ENCODE peak calls at places on chromosomes 3 and 15, in nine cellular contexts. Q, W, C, Z, O, E, S, T and I are unnamed samples.

GRCh38 chr3:65401359-65401810 is 637.3 kb downstream of the MAGI1 start:
- DNase-seq in S (no peak), W (no peak), T (no peak), Q (no peak), E (no peak), C (no peak), Z (no peak), O (no peak), I (peak; percentile 4)

GRCh38 chr15:39919740-39920509 is at the start of gene GPR176:
- DNase-seq in Q (peak; percentile 82), T (peak; percentile 58), S (peak; percentile 94), E (peak; percentile 47), O (peak; percentile 54), C (peak; percentile 70), W (no peak), Z (peak; percentile 32), I (peak; percentile 86)

GRCh38 chr3:155404486-155404885 is 111.0 kb upstream of the STRIT1 start:
- DNase-seq in Z (no peak), S (no peak), Q (no peak), C (no peak), T (no peak), O (no peak), W (no peak), E (no peak), I (no peak)

GRCh38 chr15:85016275-85016674 is 34.6 kb downstream of the PDE8A start:
- DNase-seq in C (no peak), E (no peak), Z (no peak), W (no peak), T (no peak), O (no peak), S (no peak), Q (no peak), I (no peak)

GRCh38 chr15:52100807-52101206 is 11.8 kb downstream of the BCL2L10 start:
- DNase-seq in Q (peak; percentile 98), W (peak; percentile 76), C (peak; percentile 86), E (peak; percentile 81), O (peak; percentile 79), T (peak; percentile 87), S (peak; percentile 93), Z (peak; percentile 68), I (peak; percentile 97)

GRCh38 chr15:100696452-100696851 is 94.1 kb downstream of the ASB7 start:
- DNase-seq in S (no peak), Q (peak; percentile 45), W (no peak), O (no peak), T (no peak), C (no peak), Z (no peak), E (no peak), I (peak; percentile 83)

GRCh38 chr3:72011495-72011894 is 226.5 kb upstream of the PROK2 start:
- DNase-seq in E (no peak), W (no peak), C (no peak), O (peak; percentile 46), Q (peak; percentile 94), T (peak; percentile 27), Z (no peak), S (peak; percentile 68), I (no peak)

GRCh38 chr15:88509321-88509720 is 37.2 kb downstream of the DET1 start:
- DNase-seq in Z (no peak), O (no peak), W (no peak), C (no peak), E (no peak), Q (no peak), T (no peak), S (no peak), I (no peak)

GRCh38 chr3:18366258-18366657 is 58.9 kb downstream of the SATB1 start:
- DNase-seq in Z (no peak), W (no peak), C (no peak), S (no peak), O (no peak), T (no peak), E (no peak), Q (no peak), I (no peak)

GRCh38 chr3:18369561-18370185 is 55.5 kb downstream of the SATB1 start:
- DNase-seq in O (no peak), Z (no peak), Q (no peak), S (no peak), C (peak; percentile 1), W (no peak), T (no peak), E (no peak), I (no peak)

GRCh38 chr3:18372786-18373405 is 52.2 kb downstream of the SATB1 start:
- DNase-seq in E (no peak), Z (no peak), C (no peak), O (no peak), S (no peak), T (no peak), Q (no peak), W (no peak), I (no peak)

GRCh38 chr3:18370672-18371071 is 54.5 kb downstream of the SATB1 start:
- DNase-seq in E (no peak), Q (no peak), O (no peak), S (no peak), C (no peak), W (no peak), T (no peak), Z (no peak), I (no peak)
- H3K4me3 ChIP-seq in E (no peak overlapping the region), Q (no peak overlapping the region), O (no peak overlapping the region), S (no peak overlapping the region), C (no peak overlapping the region), W (no peak overlapping the region), T (no peak overlapping the region), Z (no peak overlapping the region), I (no peak overlapping the region)

DNA sequence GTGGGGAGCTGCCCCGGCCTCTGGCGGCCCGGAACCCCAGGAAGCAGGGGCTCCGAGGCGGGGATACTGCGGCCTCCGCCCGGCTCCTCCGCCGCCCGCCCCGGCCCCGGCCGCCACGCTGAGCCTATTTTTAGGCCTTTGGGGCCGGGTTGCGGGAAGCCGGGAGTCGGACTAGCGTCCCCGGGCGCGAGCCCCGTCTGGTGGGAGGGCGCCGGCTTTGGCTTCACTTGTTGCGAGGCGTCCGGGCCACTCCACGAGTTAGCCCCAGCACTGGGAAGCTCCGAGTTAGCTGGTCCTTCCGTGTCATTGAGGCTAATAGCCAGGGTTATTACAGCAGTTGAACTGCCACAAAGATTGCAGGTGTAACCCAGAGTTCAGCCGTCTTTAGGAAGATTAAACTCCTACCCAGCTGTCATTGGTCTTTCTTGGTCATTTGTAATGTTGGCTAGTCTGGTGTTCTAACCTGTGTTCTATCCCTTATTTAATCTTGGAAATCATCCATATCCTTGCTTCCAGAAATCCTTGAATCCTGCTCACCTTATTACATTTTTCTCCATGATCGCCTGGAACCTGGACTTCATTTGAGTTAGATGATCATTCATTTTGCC is 791 bp downstream of the GYG1 start:
- DNase-seq in Q (peak; percentile 32), E (peak; percentile 70), W (no peak), T (peak; percentile 20), O (no peak), Z (peak; percentile 53), C (peak; percentile 13), S (no peak), I (peak; percentile 50)
- TF ChIP-seq CTCF in Q (no peak), E (no peak), W (no peak), T (no peak), O (no peak), Z (no peak), C (no peak), S (no peak), I (no peak)

DNA sequence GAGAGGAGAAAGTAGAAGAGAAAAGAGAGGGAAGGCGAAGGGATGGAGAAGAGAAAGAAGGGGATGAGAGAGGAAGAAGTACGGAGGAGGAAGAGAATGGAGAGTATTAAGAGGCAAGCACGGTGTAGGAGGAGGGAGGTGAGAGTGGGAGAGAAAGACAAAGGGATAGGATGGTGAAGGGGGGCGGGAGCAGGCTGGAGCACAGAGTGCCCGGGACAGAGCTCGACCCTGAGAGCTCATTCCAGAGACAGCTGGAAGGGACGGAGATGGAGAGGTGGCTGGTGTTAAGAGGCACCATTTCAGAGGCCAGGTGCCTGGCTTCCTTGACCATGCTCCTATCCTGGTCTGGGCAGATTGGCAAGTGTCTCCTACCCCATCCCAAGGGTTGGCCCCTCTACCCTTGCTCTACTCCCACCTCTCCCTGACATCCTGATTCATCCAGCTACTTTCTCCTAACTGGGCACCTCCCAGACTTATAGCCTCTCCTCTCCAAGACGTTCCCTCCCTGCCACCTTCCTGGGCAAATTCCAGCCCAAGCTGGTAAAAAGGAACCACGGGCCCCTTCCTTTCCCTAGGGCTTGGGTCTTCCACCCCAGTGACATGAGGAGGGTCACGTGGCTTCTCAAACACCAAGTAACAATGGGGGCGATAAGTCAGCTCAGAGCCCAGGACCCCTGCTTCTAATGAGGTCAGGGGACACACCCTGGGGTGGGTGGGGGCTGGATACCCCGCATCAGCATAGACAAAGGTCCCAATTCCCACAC is 1.2 kb downstream of the CLCN2 start:
- DNase-seq in E (no peak), W (no peak), C (no peak), S (no peak), T (no peak), O (no peak), Q (no peak), Z (no peak), I (no peak)
- H3K4me3 ChIP-seq in E (peak overlapping the region; percentile 97), W (no peak overlapping the region), C (peak overlapping the region; percentile 81), S (peak overlapping the region; percentile 62), T (peak overlapping the region; percentile 85), O (peak overlapping the region; percentile 77), Q (peak overlapping the region; percentile 66), Z (no peak overlapping the region), I (peak overlapping the region; percentile 84)

GRCh38 chr3:28345690-28346089 is 2.8 kb upstream of the ZCWPW2 start:
- DNase-seq in S (no peak), Z (no peak), E (no peak), C (no peak), T (no peak), W (no peak), Q (no peak), O (no peak), I (no peak)

GRCh38 chr3:28347374-28348285 is 891 bp upstream of the ZCWPW2 start:
- DNase-seq in O (peak; percentile 28), Z (no peak), E (no peak), Q (peak; percentile 90), W (peak; percentile 67), S (peak; percentile 68), T (peak; percentile 60), C (peak; percentile 25), I (peak; percentile 91)

GRCh38 chr3:28348286-28348636 is 260 bp upstream of the ZCWPW2 start:
- DNase-seq in S (peak; percentile 92), E (no peak), Q (peak; percentile 95), T (no peak), C (no peak), W (peak; percentile 78), O (peak; percentile 50), Z (no peak), I (no peak)

GRCh38 chr3:28349397-28350000 is 875 bp upstream of the AZI2 start:
- DNase-seq in W (no peak), C (no peak), T (no peak), Q (peak; percentile 55), Z (no peak), O (no peak), E (no peak), S (no peak), I (no peak)

DNA sequence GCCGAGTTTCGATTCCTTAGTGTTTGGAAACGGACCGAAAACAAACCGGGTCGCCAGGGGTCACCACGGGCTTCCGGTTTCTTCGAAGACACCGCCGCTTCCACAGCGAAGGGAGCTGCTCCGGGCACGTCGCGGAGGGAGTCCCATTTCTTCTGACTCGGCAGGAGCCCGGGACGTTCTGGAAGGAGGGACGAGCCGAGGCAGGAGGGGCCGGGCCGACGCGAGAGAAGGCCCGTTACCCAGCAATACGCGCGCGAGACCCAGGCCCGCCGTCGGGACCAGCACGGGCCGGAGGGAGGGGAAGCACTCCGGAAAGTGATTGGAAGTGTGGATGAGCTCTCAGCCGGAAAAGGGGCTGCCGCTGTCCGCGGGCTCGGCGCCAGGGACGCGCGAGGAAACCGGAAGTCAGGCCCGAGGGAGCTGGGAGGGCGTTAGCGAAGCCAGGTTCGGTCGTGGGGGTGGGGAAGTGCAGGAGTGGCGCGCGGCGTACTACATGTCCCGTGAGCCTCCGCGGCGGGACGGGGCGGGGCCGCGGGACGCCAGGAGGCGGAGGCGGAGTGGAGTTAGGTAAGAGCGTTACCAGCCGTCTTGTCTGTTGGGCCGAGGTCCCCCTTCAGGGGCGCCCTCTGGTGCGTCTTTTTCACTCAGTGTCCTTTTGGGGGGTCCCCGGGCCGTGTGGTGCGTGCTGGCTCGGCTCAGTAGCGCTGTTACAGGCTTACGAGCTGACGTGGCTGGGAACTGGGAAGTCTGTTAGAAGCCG is at the start of the genes AZI2 and ZCWPW2:
- DNase-seq in W (peak; percentile 81), T (peak; percentile 94), E (peak; percentile 97), O (peak; percentile 69), Z (peak; percentile 98), C (peak; percentile 98), Q (peak; percentile 94), S (peak; percentile 94), I (peak; percentile 98)
- TF ChIP-seq CTCF in W (no peak), T (no peak), E (no peak), O (peak; percentile 48), Z (peak; percentile 33), C (no peak), Q (no peak), S (peak; percentile 14), I (no peak)